ENCODE peak calls at places on chromosomes 6 and 20, in five cellular contexts. E is heart right ventricle, Q is IMR-90, X is BJ, M is GM13977. V is an unnamed sample.

GRCh38 chr6:125030969-125031368 is 68.7 kb downstream of the RNF217 start:
- DNase-seq in E (no peak), M (no peak), X (no peak), Q (no peak), V (no peak)

GRCh38 chr20:10649817-10650200 is 24.0 kb downstream of the JAG1 start:
- DNase-seq in E (no peak), M (no peak), Q (no peak), X (no peak), V (no peak)

GRCh38 chr6:139349464-139350020 is 24.9 kb downstream of the CITED2 start:
- DNase-seq in E (no peak), M (no peak), Q (no peak), X (no peak), V (no peak)

GRCh38 chr20:24694157-24694726 is 224.8 kb downstream of the SYNDIG1 start:
- DNase-seq in E (peak), Q (no peak), X (no peak), M (no peak), V (no peak)

GRCh38 chr6:124960757-124961467 is 1.3 kb upstream of the RNF217 start:
- DNase-seq in X (no peak), M (no peak), E (no peak), Q (no peak), V (no peak)

GRCh38 chr20:45087814-45088213 is 13.1 kb downstream of the KCNS1 start:
- DNase-seq in Q (peak), X (no peak), E (no peak), M (no peak), V (no peak)

GRCh38 chr6:116682334-116682712 is 1.3 kb downstream of the KPNA5 start:
- DNase-seq in Q (peak), X (no peak), M (peak), E (no peak), V (peak)

GRCh38 chr6:54892831-54893230 is 46.3 kb downstream of the FAM83B start:
- DNase-seq in X (peak), E (no peak), Q (peak), M (no peak), V (no peak)

GRCh38 chr6:24549674-24550418 is 55.1 kb downstream of the ALDH5A1 start:
- DNase-seq in X (no peak), E (no peak), Q (no peak), M (no peak), V (no peak)

GRCh38 chr6:137878810-137879285 is 11.8 kb downstream of the TNFAIP3 start:
- DNase-seq in X (no peak), M (no peak), E (peak), Q (no peak), V (no peak)

GRCh38 chr6:14502551-14502950 is 385.0 kb downstream of the CD83 start:
- DNase-seq in E (no peak), M (no peak), X (no peak), Q (peak), V (no peak)

GRCh38 chr6:68445926-68446325 is 189.2 kb upstream of the ADGRB3 start:
- DNase-seq in X (no peak), Q (no peak), E (no peak), M (no peak), V (no peak)

GRCh38 chr6:127176175-127176574 is 57.7 kb downstream of the RSPO3 start:
- DNase-seq in E (no peak), X (peak), M (no peak), Q (no peak), V (no peak)

GRCh38 chr20:23009636-23010035 is 25.5 kb upstream of the SSTR4 start:
- DNase-seq in M (no peak), X (no peak), E (no peak), Q (no peak), V (no peak)

GRCh38 chr6:35691027-35691824 is 2.5 kb upstream of the FKBP5 start:
- DNase-seq in X (no peak), Q (peak), E (peak), M (no peak), V (no peak)

GRCh38 chr20:45495438-45495985 is 19.9 kb downstream of the SPINT3 start:
- DNase-seq in Q (no peak), E (no peak), X (no peak), M (no peak), V (no peak)

GRCh38 chr20:50335105-50335504 is 144.5 kb downstream of the CEBPB start:
- DNase-seq in E (no peak), M (peak), Q (peak), X (no peak), V (peak)

GRCh38 chr6:77072694-77073409 is 390.4 kb downstream of the HTR1B start:
- DNase-seq in M (no peak), E (no peak), X (no peak), Q (no peak), V (no peak)

GRCh38 chr6:170108456-170108855 is 182.4 kb downstream of the DLL1 start:
- DNase-seq in Q (no peak), X (no peak), M (no peak), E (peak), V (no peak)

GRCh38 chr20:13029687-13030510 is 21.1 kb downstream of the SPTLC3 start:
- DNase-seq in Q (peak), M (no peak), E (no peak), X (peak), V (no peak)

GRCh38 chr6:40413231-40413755 is 173.9 kb downstream of the LRFN2 start:
- DNase-seq in M (no peak), E (no peak), Q (no peak), X (no peak), V (no peak)

GRCh38 chr6:116059713-116060571 is 749 bp downstream of the FRK start:
- DNase-seq in E (no peak), M (peak), X (no peak), Q (no peak), V (peak)

GRCh38 chr20:40991181-40991889 is 37.3 kb upstream of the TOP1 start:
- DNase-seq in E (peak), X (no peak), M (peak), Q (no peak), V (peak)

GRCh38 chr6:139029470-139030210 is 1.1 kb downstream of the ABRACL start:
- DNase-seq in X (no peak), M (peak), Q (peak), E (peak), V (peak)

GRCh38 chr20:33437141-33437911 is 6.2 kb downstream of the SNTA1 start:
- DNase-seq in X (no peak), Q (peak), E (peak), M (no peak), V (no peak)

GRCh38 chr6:57324538-57324937 is 7.1 kb downstream of the PRIM2 start:
- DNase-seq in E (no peak), M (no peak), X (no peak), Q (peak), V (no peak)

GRCh38 chr6:47132724-47133123 is 90.6 kb upstream of the ADGRF1 start:
- DNase-seq in M (no peak), E (no peak), Q (no peak), X (no peak), V (no peak)

GRCh38 chr6:63527658-63528514 is 44.4 kb upstream of the LOC128125822 start:
- DNase-seq in Q (peak), X (peak), E (no peak), M (no peak), V (no peak)

GRCh38 chr6:154805288-154805911 is 72.2 kb downstream of the SCAF8 start:
- DNase-seq in E (no peak), X (no peak), M (peak), Q (peak), V (peak)

GRCh38 chr6:159212026-159212425 is 42.8 kb downstream of the FNDC1 start:
- DNase-seq in Q (no peak), E (no peak), M (no peak), X (no peak), V (no peak)

GRCh38 chr20:24815196-24815815 is 133.8 kb upstream of the CST7 start:
- DNase-seq in Q (no peak), X (no peak), E (no peak), M (no peak), V (no peak)

GRCh38 chr6:73157870-73158269 is 67.4 kb downstream of the KHDC1L start:
- DNase-seq in M (no peak), Q (no peak), E (no peak), X (no peak), V (no peak)

GRCh38 chr20:54475334-54476287 is at the start of gene DOK5:
- DNase-seq in X (no peak), M (no peak), Q (peak), E (peak), V (no peak)

GRCh38 chr20:1291191-1291741 is 25.2 kb downstream of the SNPH start:
- DNase-seq in Q (peak), M (no peak), E (no peak), X (no peak), V (no peak)

GRCh38 chr6:16338577-16339262 is 100.3 kb downstream of the GMPR start:
- DNase-seq in E (peak), M (no peak), X (peak), Q (peak), V (no peak)
- TF ChIP-seq CTCF in E (peak), M (no peak), X (peak), Q (peak), V (no peak)

DNA sequence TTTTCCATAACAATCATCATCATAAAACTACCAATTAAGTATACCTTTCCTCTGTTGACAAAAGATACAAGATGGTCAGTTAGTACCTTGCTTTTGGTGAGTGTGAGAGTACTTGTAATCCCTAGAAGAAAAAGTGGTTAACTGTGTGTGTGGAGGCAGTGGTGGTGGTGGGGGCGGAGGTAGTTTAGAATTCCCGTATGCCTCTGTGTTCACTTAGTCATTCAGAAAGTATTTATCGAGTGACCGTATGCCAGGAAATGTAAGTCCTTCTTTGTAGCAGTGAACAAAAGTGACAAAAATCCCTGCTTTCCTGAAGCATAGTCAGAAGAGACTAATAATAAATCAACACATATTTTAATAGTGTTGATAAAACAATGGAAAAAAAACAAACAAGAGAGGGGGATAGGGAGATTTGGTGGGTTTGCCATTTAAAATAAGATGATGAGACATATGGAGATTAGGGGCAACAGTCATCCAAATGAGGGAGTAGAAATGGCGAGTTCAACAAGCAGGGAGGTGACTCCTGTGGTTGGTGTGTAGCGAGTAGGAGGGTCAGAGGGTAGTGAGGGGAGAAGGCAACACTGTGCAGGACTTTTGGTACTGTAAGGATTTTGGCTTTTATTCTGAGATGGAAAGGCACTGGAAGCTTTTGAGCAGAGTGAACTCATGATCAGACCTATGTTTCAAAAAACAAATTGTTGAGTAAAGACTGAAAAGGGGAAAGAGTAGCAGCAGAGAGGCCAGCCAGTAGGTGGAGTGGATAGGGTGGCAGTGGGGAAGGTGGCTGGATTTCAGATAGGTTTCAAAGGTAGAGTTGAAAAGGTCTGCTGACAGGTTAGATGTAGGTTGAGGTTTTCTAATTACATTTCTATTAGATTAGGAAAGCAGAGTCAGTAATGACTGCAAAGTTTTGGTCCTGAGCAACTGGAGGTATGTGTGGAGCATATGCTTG is 40.3 kb upstream of the SIM1 start:
- DNase-seq in E (no peak), M (no peak), Q (peak), X (peak), V (no peak)
- TF ChIP-seq CTCF in E (no peak), M (no peak), Q (no peak), X (no peak), V (no peak)

GRCh38 chr6:151546941-151547659 is 53.3 kb downstream of the CCDC170 start:
- DNase-seq in X (no peak), Q (no peak), M (no peak), E (no peak), V (no peak)
- TF ChIP-seq CTCF in X (no peak), Q (no peak), M (no peak), E (no peak), V (peak)

GRCh38 chr6:130788954-130789353 is 38.3 kb upstream of the SMLR1 start:
- DNase-seq in M (no peak), Q (no peak), E (no peak), X (no peak), V (no peak)
- TF ChIP-seq CTCF in M (no peak), Q (no peak), E (no peak), X (no peak), V (no peak)

DNA sequence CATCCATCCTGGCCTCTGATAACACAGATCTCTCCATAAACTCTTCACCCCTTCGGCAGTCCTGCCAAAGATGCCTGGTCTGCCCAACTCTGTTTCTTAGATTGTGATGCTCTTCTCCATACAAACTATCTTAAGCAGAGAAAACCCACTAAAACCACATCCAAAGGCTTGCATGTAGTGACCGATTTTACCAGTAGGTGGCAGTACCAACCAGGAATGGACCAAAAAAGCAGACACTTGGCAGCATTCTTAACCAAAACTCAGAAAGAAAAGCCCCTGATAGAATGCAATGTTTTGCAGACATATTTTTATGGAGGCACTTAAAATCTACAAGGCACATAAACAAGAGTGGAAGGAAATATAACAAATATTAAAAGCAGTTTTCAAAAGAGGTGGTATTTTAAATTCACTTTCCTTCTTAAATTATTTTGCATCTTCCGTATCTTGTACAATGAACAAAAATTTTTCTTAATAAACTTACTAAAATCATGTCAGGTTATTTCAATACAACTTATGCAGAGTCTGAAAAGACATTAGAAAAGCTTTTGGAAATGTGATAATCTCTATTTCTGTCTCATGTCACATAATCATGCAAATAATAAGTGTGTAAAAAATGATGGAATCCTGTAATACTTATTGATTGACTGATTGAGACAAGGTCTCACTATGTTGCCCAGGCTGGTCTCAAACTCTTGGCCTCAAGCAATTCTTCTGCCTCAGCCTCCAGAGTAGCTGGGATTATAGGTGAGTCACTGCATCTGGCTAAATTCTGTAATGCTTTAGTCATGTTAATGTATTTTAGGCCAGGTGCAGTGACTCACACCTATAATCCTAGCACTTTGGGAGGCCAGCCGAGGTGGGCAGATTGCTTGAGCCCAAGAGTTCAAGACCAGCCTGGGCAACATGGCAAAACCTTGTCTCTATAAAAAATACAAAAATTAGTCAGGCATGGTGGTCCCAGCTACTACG is 29.4 kb downstream of the LRP11 start:
- DNase-seq in E (peak), M (peak), X (no peak), Q (peak), V (peak)
- TF ChIP-seq CTCF in E (peak), M (peak), X (peak), Q (peak), V (peak)

GRCh38 chr6:29017428-29017802 is 12.3 kb upstream of the ZNF311 start:
- DNase-seq in X (no peak), M (no peak), E (no peak), Q (no peak), V (no peak)
- TF ChIP-seq CTCF in X (no peak), M (no peak), E (no peak), Q (no peak), V (no peak)

V was measured in GM10248.